ENCODE peak calls at places on chromosome 6, in six cellular contexts. O, B, G, C, A and S are unnamed samples.

GRCh38 chr6:30508890-30509736 is 19.8 kb downstream of the HLA-E start:
- DNase-seq in O (no peak), B (peak), G (peak), C (no peak), A (peak), S (peak)

GRCh38 chr6:38279945-38280588 is 359.7 kb downstream of the BTBD9 start:
- DNase-seq in O (no peak), B (no peak), G (no peak), C (no peak), A (no peak), S (no peak)

GRCh38 chr6:40356242-40356910 is 230.8 kb downstream of the LRFN2 start:
- DNase-seq in O (no peak), B (no peak), G (peak), C (no peak), A (no peak), S (no peak)

GRCh38 chr6:25172819-25173218 is 106.4 kb upstream of the CARMIL1 start:
- DNase-seq in O (peak), B (peak), G (peak), C (no peak), A (peak), S (no peak)

GRCh38 chr6:118808794-118809668 is 84.9 kb upstream of the ASF1A start:
- DNase-seq in O (no peak), B (no peak), G (peak), C (no peak), A (no peak), S (peak)

GRCh38 chr6:152572395-152573061 is 64.6 kb downstream of the SYNE1 start:
- DNase-seq in O (no peak), B (no peak), G (peak), C (no peak), A (no peak), S (no peak)

GRCh38 chr6:36873612-36874011 is 991 bp downstream of the PPIL1 start:
- DNase-seq in O (no peak), B (no peak), G (no peak), C (no peak), A (peak), S (peak)

GRCh38 chr6:57021086-57021720 is 25.3 kb upstream of the KIAA1586 start:
- DNase-seq in O (no peak), B (peak), G (peak), C (no peak), A (peak), S (peak)

GRCh38 chr6:129895692-129896091 is 34.6 kb upstream of the TMEM244 start:
- DNase-seq in O (no peak), B (peak), G (no peak), C (no peak), A (no peak), S (peak)